ENCODE peak calls at places on chromosomes 13 and 19, in six cellular contexts. S is cardiac muscle cell; Z is tibial artery; P is heart right ventricle; V is CD4-positive, alpha-beta memory T cell; Y is CD8-positive, alpha-beta memory T cell. O is an unnamed sample. For H3K36me3, the result is how much of the 10 kb centered on the place peaks cover.

GRCh38 chr13:31427151-31427867 is 227.5 kb downstream of the B3GLCT start:
- DNase-seq in P (no peak), Z (no peak), Y (no peak), V (no peak), S (no peak), O (no peak)

GRCh38 chr19:30155529-30156200 is 213.6 kb downstream of the URI1 start:
- DNase-seq in Y (no peak), P (no peak), S (no peak), Z (no peak), V (no peak), O (no peak)

GRCh38 chr13:75717525-75717924 is 81.4 kb downstream of the LMO7 start:
- DNase-seq in Y (no peak), V (no peak), P (no peak), Z (no peak), S (no peak), O (no peak)

GRCh38 chr19:38850976-38851621 is 1.3 kb upstream of the HNRNPL start:
- DNase-seq in S (no peak), V (peak), Y (peak), Z (no peak), P (peak), O (peak)

GRCh38 chr13:112012004-112012704 is 54.8 kb upstream of the SOX1 start:
- DNase-seq in S (no peak), Z (no peak), P (no peak), Y (no peak), V (no peak), O (no peak)

GRCh38 chr13:95603887-95604533 is 40.5 kb downstream of the DZIP1 start:
- DNase-seq in S (no peak), Y (no peak), P (no peak), V (no peak), Z (no peak), O (peak)

GRCh38 chr19:1998712-1999708 is 16.5 kb downstream of the BTBD2 start:
- DNase-seq in V (no peak), S (no peak), P (no peak), Z (no peak), Y (no peak), O (no peak)

GRCh38 chr19:14004619-14005380 is 1.3 kb downstream of the RFX1 start:
- DNase-seq in Z (peak), V (no peak), Y (no peak), P (peak), S (no peak), O (peak)

GRCh38 chr19:46722004-46722380 is 5.1 kb upstream of the PRKD2 start:
- DNase-seq in V (no peak), P (no peak), S (no peak), Y (no peak), Z (no peak), O (no peak)

DNA sequence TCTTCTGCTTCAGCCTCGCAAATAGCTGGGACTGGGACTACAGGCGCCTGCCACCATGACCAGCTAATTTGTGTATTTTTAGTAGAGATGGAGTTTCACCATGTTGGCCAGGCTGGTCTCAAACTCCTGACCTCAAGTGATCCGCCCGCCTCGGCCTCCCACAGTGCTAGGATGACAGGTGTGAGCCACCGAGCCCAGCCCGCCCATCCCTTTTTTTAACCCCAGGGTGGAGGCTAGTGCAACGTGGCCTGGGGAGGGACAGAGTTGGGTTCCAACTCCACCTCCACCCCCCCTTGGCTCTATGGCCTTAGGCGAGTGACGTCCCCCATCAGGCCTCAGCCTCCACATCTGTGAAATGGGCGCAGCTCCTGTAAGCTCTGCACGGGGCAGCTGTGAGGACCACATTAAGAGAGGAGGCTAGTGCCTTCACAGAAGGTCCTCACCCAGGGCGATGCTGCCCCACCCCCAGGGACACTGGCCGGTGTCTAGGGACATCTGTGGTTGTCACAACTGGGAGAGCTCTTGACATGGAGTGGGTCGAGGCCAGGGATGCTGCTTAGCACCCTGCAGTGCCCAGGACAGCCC is 37.7 kb downstream of the SMIM24 start:
- DNase-seq in P (no peak), Y (no peak), Z (no peak), V (no peak), S (no peak), O (no peak)
- H3K36me3 ChIP-seq in P (half or more), Y (under half), Z (under half), V (under half), S (under half), O (under half)

GRCh38 chr19:10339977-10340376 is 553 bp upstream of the ICAM3 start:
- DNase-seq in Z (no peak), V (no peak), Y (no peak), P (no peak), S (no peak), O (no peak)

GRCh38 chr19:10343495-10343894 is 4.1 kb upstream of the ICAM3 start:
- DNase-seq in P (no peak), V (no peak), Y (no peak), Z (no peak), S (no peak), O (no peak)

GRCh38 chr19:10335149-10336053 is 2.1 kb upstream of the RAVER1 start:
- DNase-seq in P (no peak), Y (no peak), V (no peak), S (peak), Z (no peak), O (no peak)

GRCh38 chr19:10338940-10339339 is 484 bp downstream of the ICAM3 start:
- DNase-seq in P (no peak), Z (no peak), Y (no peak), S (no peak), V (no peak), O (no peak)

GRCh38 chr19:10339380-10339960 is at the start of gene ICAM3:
- DNase-seq in Y (peak), S (no peak), V (peak), P (no peak), Z (no peak), O (no peak)
- H3K27ac ChIP-seq in Y (peak), S (no peak), V (peak), P (no peak), Z (no peak), O (no peak)

DNA sequence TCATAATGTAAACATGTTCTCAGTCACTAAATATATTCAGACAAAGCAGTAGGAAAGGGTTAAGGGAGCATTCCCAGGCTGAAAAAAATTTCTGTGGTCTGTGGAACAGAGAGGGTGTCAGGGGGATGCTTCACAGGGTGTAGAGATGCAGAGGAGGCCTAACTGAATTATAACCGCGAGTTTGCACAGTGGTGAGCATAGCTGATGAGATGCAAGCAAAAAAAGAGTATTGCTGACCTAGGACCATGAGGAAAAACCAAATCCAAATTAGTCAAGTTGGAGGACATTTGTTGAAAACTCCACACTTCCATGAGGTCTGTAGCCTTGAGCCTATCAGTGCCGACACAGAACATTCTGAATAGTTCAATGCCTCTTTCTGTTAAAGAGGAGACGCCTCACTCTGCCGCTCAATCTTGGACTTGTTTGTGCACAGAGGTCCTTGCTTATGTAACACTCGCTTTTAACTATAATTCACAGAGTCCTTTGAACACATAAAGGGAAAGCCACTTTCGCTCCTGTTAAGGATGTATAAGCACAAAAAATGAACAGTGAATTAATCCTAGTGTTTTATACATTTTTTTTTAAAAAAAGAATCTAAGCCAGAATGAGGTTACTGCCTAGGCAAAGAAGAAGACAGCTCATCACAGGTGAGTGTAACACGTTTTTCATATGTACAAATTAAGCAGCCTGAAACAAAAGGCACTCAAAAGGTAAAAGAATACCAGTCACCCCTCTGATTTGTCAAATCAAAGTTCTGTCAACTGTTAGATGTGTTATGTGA is 25.8 kb upstream of the INTS6 start:
- DNase-seq in Z (no peak), P (no peak), S (no peak), V (no peak), Y (no peak), O (no peak)
- H3K36me3 ChIP-seq in Z (under half), P (under half), S (under half), V (under half), Y (under half), O (under half)

GRCh38 chr19:11136400-11137101 is 19.0 kb downstream of the SPC24 start:
- DNase-seq in V (no peak), S (no peak), P (no peak), Z (no peak), Y (no peak), O (no peak)
- H3K27ac ChIP-seq in V (no peak), S (no peak), P (peak), Z (peak), Y (no peak), O (no peak)

GRCh38 chr19:35729763-35730162 is 12.0 kb downstream of the KMT2B start:
- DNase-seq in P (no peak), Y (no peak), S (no peak), V (no peak), Z (no peak), O (peak)
- H3K36me3 ChIP-seq in P (half or more), Y (half or more), S (half or more), V (half or more), Z (half or more), O (under half)

DNA sequence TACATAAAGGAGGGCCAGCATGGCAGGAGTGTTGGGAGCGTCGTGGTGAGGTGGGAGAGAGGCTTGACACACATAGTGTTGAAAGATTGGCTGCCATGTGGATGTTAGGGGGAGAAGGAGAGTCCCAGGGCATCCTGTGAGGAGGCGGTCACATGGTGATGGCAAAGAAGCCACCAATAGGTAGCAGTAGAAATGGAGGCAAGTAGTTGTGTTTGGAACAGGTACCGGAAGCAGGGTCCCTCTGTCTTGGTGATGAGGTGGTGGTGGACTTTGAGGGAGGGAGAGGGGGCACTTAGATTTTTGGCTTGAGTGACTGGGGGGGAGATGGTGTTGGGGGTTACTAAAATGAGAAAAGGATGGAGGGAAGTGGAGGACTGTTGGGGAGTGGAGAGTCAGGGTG is 193.2 kb upstream of the RNF113B start:
- DNase-seq in S (no peak), Y (no peak), P (no peak), Z (no peak), V (no peak), O (no peak)
- H3K27ac ChIP-seq in S (no peak), Y (no peak), P (no peak), Z (no peak), V (no peak), O (no peak)

DNA sequence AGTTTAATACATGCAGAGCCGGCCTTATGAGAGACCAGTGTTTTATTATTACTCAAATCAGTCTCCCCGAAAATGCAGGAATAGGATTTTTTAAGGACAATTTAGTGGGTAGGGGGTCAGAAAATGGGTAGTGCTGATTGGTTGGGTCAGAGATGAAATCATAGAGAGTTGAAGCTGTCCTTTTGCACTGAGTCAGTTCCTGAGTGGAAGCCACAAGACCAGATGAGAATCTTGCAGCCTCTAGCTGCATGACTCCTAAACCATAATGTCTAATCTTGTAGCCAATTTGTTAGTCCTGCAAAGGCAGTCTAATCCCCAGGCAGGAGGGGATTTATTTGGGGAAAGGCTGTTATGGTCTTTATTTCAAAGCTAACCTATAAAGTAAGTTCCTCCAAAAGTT is 1163.9 kb downstream of the DIAPH3 start:
- DNase-seq in V (no peak), Z (no peak), S (no peak), Y (no peak), P (no peak), O (no peak)
- H3K36me3 ChIP-seq in V (under half), Z (under half), S (under half), Y (under half), P (under half), O (under half)

O was measured in pancreas.